ENCODE peak calls at places on chromosomes 13 and 19, in four cellular contexts. One of them, this sample, is unnamed.

GRCh38 chr13:74329978-74330377 is 195.8 kb upstream of the KLF12 start:
- DNase-seq in body of pancreas: no peak
- DNase-seq in lower lobe of right lung: no peak
- DNase-seq in fibroblast of lung: no peak
- DNase-seq in this sample: no peak

GRCh38 chr13:33383724-33384577 is 98.4 kb upstream of the STARD13 start:
- DNase-seq in body of pancreas: peak
- DNase-seq in lower lobe of right lung: no peak
- DNase-seq in fibroblast of lung: peak
- DNase-seq in this sample: no peak

GRCh38 chr13:73610799-73611592 is 523.2 kb downstream of the KLF12 start:
- DNase-seq in body of pancreas: no peak
- DNase-seq in lower lobe of right lung: no peak
- DNase-seq in fibroblast of lung: no peak
- DNase-seq in this sample: no peak

GRCh38 chr13:26132756-26133155 is 80.9 kb upstream of the SHISA2 start:
- DNase-seq in body of pancreas: no peak
- DNase-seq in lower lobe of right lung: no peak
- DNase-seq in fibroblast of lung: peak
- DNase-seq in this sample: no peak

GRCh38 chr13:50379584-50379983 is 364.3 kb downstream of the KCNRG start:
- DNase-seq in body of pancreas: no peak
- DNase-seq in lower lobe of right lung: no peak
- DNase-seq in fibroblast of lung: no peak
- DNase-seq in this sample: no peak

GRCh38 chr13:101127741-101128353 is 288.5 kb downstream of the NALCN start:
- DNase-seq in body of pancreas: peak
- DNase-seq in lower lobe of right lung: no peak
- DNase-seq in fibroblast of lung: peak
- DNase-seq in this sample: peak

GRCh38 chr13:31946091-31946770 is 85.3 kb upstream of the FRY start:
- DNase-seq in body of pancreas: no peak
- DNase-seq in lower lobe of right lung: no peak
- DNase-seq in fibroblast of lung: no peak
- DNase-seq in this sample: no peak

GRCh38 chr13:113616991-113617749 is 32.6 kb downstream of the TFDP1 start:
- DNase-seq in body of pancreas: peak
- DNase-seq in lower lobe of right lung: no peak
- DNase-seq in fibroblast of lung: no peak
- DNase-seq in this sample: no peak

GRCh38 chr13:40064723-40065122 is 409.3 kb downstream of the COG6 start:
- DNase-seq in body of pancreas: no peak
- DNase-seq in lower lobe of right lung: no peak
- DNase-seq in fibroblast of lung: peak
- DNase-seq in this sample: no peak

GRCh38 chr13:67200183-67200582 is 30.0 kb downstream of the PCDH9 start:
- DNase-seq in body of pancreas: no peak
- DNase-seq in lower lobe of right lung: no peak
- DNase-seq in fibroblast of lung: no peak
- DNase-seq in this sample: no peak

GRCh38 chr13:97030705-97031452 is 36.6 kb upstream of the OXGR1 start:
- DNase-seq in body of pancreas: no peak
- DNase-seq in lower lobe of right lung: no peak
- DNase-seq in fibroblast of lung: peak
- DNase-seq in this sample: peak

GRCh38 chr13:44894001-44894770 is 95.1 kb downstream of the NUFIP1 start:
- DNase-seq in body of pancreas: no peak
- DNase-seq in lower lobe of right lung: no peak
- DNase-seq in fibroblast of lung: no peak
- DNase-seq in this sample: no peak

DNA sequence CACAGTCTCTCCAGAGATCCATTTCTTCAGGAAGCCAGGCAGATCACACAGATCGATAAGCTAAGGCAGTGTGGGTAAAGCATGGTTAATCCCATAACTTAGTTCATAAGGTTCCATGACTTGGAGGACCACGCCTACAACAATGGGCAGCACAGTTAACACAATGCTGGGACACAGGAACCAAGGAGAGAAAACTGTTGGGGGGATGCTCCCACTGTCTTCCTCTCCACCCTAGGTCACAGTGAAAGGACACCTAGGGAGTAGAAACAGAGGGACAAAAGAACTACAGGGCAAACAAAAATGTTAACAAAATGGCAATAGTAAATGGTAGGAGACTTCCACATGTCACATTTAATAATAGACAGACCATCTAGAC is 20.8 kb upstream of the ZNF181 start:
- DNase-seq in body of pancreas: no peak
- DNase-seq in lower lobe of right lung: no peak
- DNase-seq in fibroblast of lung: no peak
- DNase-seq in this sample: no peak
- H3K27ac ChIP-seq in body of pancreas: no peak
- H3K27ac ChIP-seq in lower lobe of right lung: no peak
- H3K27ac ChIP-seq in fibroblast of lung: no peak
- H3K27ac ChIP-seq in this sample: no peak

GRCh38 chr13:19169496-19169895 is 12.1 kb downstream of the TUBA3C start:
- DNase-seq in body of pancreas: no peak
- DNase-seq in lower lobe of right lung: no peak
- DNase-seq in fibroblast of lung: no peak
- DNase-seq in this sample: no peak
- TF ChIP-seq CTCF in body of pancreas: no peak
- TF ChIP-seq CTCF in lower lobe of right lung: no peak
- TF ChIP-seq CTCF in fibroblast of lung: no peak
- TF ChIP-seq CTCF in this sample: no peak

GRCh38 chr13:56735537-56735942 is 405.2 kb upstream of the PRR20A start:
- DNase-seq in body of pancreas: no peak
- DNase-seq in lower lobe of right lung: no peak
- DNase-seq in fibroblast of lung: no peak
- DNase-seq in this sample: no peak
- H3K4me3 ChIP-seq in body of pancreas: no peak
- H3K4me3 ChIP-seq in lower lobe of right lung: no peak
- H3K4me3 ChIP-seq in fibroblast of lung: no peak
- H3K4me3 ChIP-seq in this sample: no peak

GRCh38 chr19:19355606-19356139 is 35.0 kb downstream of the MAU2 start:
- DNase-seq in body of pancreas: no peak
- DNase-seq in lower lobe of right lung: no peak
- DNase-seq in fibroblast of lung: no peak
- DNase-seq in this sample: no peak
- H3K27ac ChIP-seq in body of pancreas: no peak
- H3K27ac ChIP-seq in lower lobe of right lung: no peak
- H3K27ac ChIP-seq in fibroblast of lung: no peak
- H3K27ac ChIP-seq in this sample: no peak

GRCh38 chr13:110957181-110957884 is 42.5 kb upstream of the ANKRD10 start:
- DNase-seq in body of pancreas: no peak
- DNase-seq in lower lobe of right lung: no peak
- DNase-seq in fibroblast of lung: peak
- DNase-seq in this sample: no peak
- TF ChIP-seq CTCF in body of pancreas: no peak
- TF ChIP-seq CTCF in lower lobe of right lung: no peak
- TF ChIP-seq CTCF in fibroblast of lung: peak
- TF ChIP-seq CTCF in this sample: peak

GRCh38 chr13:27969073-27969865 is at the start of gene CDX2:
- DNase-seq in body of pancreas: peak
- DNase-seq in lower lobe of right lung: no peak
- DNase-seq in fibroblast of lung: no peak
- DNase-seq in this sample: no peak
- H3K4me3 ChIP-seq in body of pancreas: peak
- H3K4me3 ChIP-seq in lower lobe of right lung: no peak
- H3K4me3 ChIP-seq in fibroblast of lung: no peak
- H3K4me3 ChIP-seq in this sample: no peak

DNA sequence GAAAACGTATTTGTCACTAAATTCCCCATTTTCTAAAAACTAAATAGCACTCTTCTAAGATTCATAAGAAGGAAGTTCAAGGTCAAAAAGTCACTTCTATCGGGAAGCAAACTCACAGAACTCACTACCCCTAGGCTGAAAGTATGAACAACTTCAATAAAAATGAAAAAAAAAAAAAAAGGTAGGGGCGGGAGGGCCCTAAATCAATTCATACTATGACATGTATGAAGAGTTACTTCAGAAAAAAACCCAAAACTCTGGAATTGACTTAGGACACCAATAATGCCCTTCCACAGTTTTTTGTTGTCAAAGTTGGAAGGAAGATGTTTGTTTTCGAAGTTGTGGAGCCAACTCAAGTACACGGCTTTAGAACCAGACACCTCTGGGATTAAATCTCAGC is 1.1 kb downstream of the SUCLA2 start:
- DNase-seq in body of pancreas: no peak
- DNase-seq in lower lobe of right lung: no peak
- DNase-seq in fibroblast of lung: no peak
- DNase-seq in this sample: no peak
- H3K27ac ChIP-seq in body of pancreas: peak
- H3K27ac ChIP-seq in lower lobe of right lung: no peak
- H3K27ac ChIP-seq in fibroblast of lung: no peak
- H3K27ac ChIP-seq in this sample: no peak

GRCh38 chr13:46614582-46614981 is 61.6 kb downstream of the LRCH1 start:
- DNase-seq in body of pancreas: no peak
- DNase-seq in lower lobe of right lung: no peak
- DNase-seq in fibroblast of lung: peak
- DNase-seq in this sample: peak
- TF ChIP-seq CTCF in body of pancreas: no peak
- TF ChIP-seq CTCF in lower lobe of right lung: no peak
- TF ChIP-seq CTCF in fibroblast of lung: peak
- TF ChIP-seq CTCF in this sample: peak

GRCh38 chr13:108860418-108860817 is 231.0 kb downstream of the MYO16 start:
- DNase-seq in body of pancreas: no peak
- DNase-seq in lower lobe of right lung: no peak
- DNase-seq in fibroblast of lung: no peak
- DNase-seq in this sample: no peak

GRCh38 chr13:108855737-108856387 is 226.5 kb downstream of the MYO16 start:
- DNase-seq in body of pancreas: no peak
- DNase-seq in lower lobe of right lung: no peak
- DNase-seq in fibroblast of lung: no peak
- DNase-seq in this sample: no peak

GRCh38 chr13:108858676-108859075 is 229.3 kb downstream of the MYO16 start:
- DNase-seq in body of pancreas: no peak
- DNase-seq in lower lobe of right lung: no peak
- DNase-seq in fibroblast of lung: no peak
- DNase-seq in this sample: no peak

GRCh38 chr13:108859202-108860012 is 230.0 kb downstream of the MYO16 start:
- DNase-seq in body of pancreas: no peak
- DNase-seq in lower lobe of right lung: no peak
- DNase-seq in fibroblast of lung: peak
- DNase-seq in this sample: peak
- H3K4me3 ChIP-seq in body of pancreas: no peak
- H3K4me3 ChIP-seq in lower lobe of right lung: no peak
- H3K4me3 ChIP-seq in fibroblast of lung: peak
- H3K4me3 ChIP-seq in this sample: peak

GRCh38 chr19:11330103-11330502 is 9.4 kb downstream of the RAB3D start:
- DNase-seq in body of pancreas: no peak
- DNase-seq in lower lobe of right lung: no peak
- DNase-seq in fibroblast of lung: no peak
- DNase-seq in this sample: no peak

GRCh38 chr19:11337080-11337479 is 2.4 kb downstream of the RAB3D start:
- DNase-seq in body of pancreas: no peak
- DNase-seq in lower lobe of right lung: no peak
- DNase-seq in fibroblast of lung: no peak
- DNase-seq in this sample: no peak

GRCh38 chr19:11332822-11333221 is 6.6 kb downstream of the RAB3D start:
- DNase-seq in body of pancreas: no peak
- DNase-seq in lower lobe of right lung: no peak
- DNase-seq in fibroblast of lung: no peak
- DNase-seq in this sample: no peak

GRCh38 chr19:11335449-11336146 is 3.9 kb downstream of the RAB3D start:
- DNase-seq in body of pancreas: peak
- DNase-seq in lower lobe of right lung: no peak
- DNase-seq in fibroblast of lung: no peak
- DNase-seq in this sample: no peak

DNA sequence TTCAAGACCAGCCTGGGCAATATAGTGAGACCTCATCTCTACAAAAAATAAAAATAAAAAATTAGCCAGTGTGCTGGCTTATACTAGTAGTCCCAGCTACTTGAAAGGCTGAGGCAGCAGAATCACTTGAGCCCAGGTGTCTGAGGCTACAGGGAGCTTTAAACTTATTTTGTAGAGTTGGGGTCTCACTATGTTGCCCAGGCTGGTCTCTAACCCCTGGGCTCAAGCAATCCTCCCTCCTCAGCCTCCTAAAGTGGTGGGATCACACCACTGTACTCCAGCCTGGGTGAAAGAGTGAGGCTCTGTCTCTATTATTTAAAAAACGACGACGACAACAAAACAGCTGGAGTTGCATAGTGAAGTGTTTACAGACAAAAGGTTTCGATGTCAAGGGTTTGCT is 8.0 kb downstream of the RAB3D start:
- DNase-seq in body of pancreas: no peak
- DNase-seq in lower lobe of right lung: no peak
- DNase-seq in fibroblast of lung: no peak
- DNase-seq in this sample: no peak
- H3K27ac ChIP-seq in body of pancreas: no peak
- H3K27ac ChIP-seq in lower lobe of right lung: no peak
- H3K27ac ChIP-seq in fibroblast of lung: no peak
- H3K27ac ChIP-seq in this sample: no peak